ENCODE peak calls at places on chromosomes 1 and 21, in five cellular contexts. One of them, this sample, is unnamed. For H3K9me3 and H3K27me3, the result is how much of the 10 kb centered on the place peaks cover.

GRCh38 chr1:25879675-25880074 is 4.2 kb upstream of the PAQR7 start:
- DNase-seq in upper lobe of right lung: peak
- DNase-seq in cardiac muscle cell: peak
- DNase-seq in endodermal cell: no peak
- DNase-seq in left lung: no peak
- DNase-seq in this sample: peak

GRCh38 chr1:9311029-9311428 is 18.3 kb downstream of the SPSB1 start:
- DNase-seq in upper lobe of right lung: no peak
- DNase-seq in cardiac muscle cell: no peak
- DNase-seq in left lung: no peak
- DNase-seq in endodermal cell: no peak
- DNase-seq in this sample: no peak

GRCh38 chr1:159163609-159164008 is 7.8 kb upstream of the CADM3 start:
- DNase-seq in left lung: no peak
- DNase-seq in upper lobe of right lung: no peak
- DNase-seq in cardiac muscle cell: no peak
- DNase-seq in endodermal cell: peak
- DNase-seq in this sample: no peak

GRCh38 chr1:201226859-201227488 is 36.4 kb downstream of the IGFN1 start:
- DNase-seq in upper lobe of right lung: peak
- DNase-seq in endodermal cell: peak
- DNase-seq in left lung: no peak
- DNase-seq in cardiac muscle cell: no peak
- DNase-seq in this sample: no peak

GRCh38 chr21:21064353-21064752 is 66.1 kb downstream of the NCAM2 start:
- DNase-seq in endodermal cell: no peak
- DNase-seq in left lung: no peak
- DNase-seq in cardiac muscle cell: no peak
- DNase-seq in upper lobe of right lung: no peak
- DNase-seq in this sample: no peak

GRCh38 chr1:45998218-45998617 is 134.2 kb downstream of the PIK3R3 start:
- DNase-seq in cardiac muscle cell: no peak
- DNase-seq in left lung: no peak
- DNase-seq in endodermal cell: no peak
- DNase-seq in upper lobe of right lung: no peak
- DNase-seq in this sample: no peak

GRCh38 chr1:65471901-65472332 is 51.4 kb downstream of the LEPR start:
- DNase-seq in left lung: no peak
- DNase-seq in upper lobe of right lung: no peak
- DNase-seq in cardiac muscle cell: peak
- DNase-seq in endodermal cell: no peak
- DNase-seq in this sample: no peak

GRCh38 chr21:31276663-31277062 is 67.4 kb downstream of the TIAM1 start:
- DNase-seq in cardiac muscle cell: no peak
- DNase-seq in upper lobe of right lung: no peak
- DNase-seq in left lung: no peak
- DNase-seq in endodermal cell: peak
- DNase-seq in this sample: no peak

GRCh38 chr1:198443374-198444233 is 96.9 kb downstream of the ATP6V1G3 start:
- DNase-seq in upper lobe of right lung: no peak
- DNase-seq in left lung: no peak
- DNase-seq in cardiac muscle cell: peak
- DNase-seq in endodermal cell: no peak
- DNase-seq in this sample: no peak

GRCh38 chr1:222054416-222054815 is 312.5 kb upstream of the DUSP10 start:
- DNase-seq in cardiac muscle cell: no peak
- DNase-seq in left lung: no peak
- DNase-seq in upper lobe of right lung: no peak
- DNase-seq in endodermal cell: no peak
- DNase-seq in this sample: no peak

GRCh38 chr1:64516803-64517568 is 47.1 kb downstream of the CACHD1 start:
- DNase-seq in endodermal cell: no peak
- DNase-seq in upper lobe of right lung: no peak
- DNase-seq in cardiac muscle cell: no peak
- DNase-seq in left lung: no peak
- DNase-seq in this sample: no peak

GRCh38 chr21:19987671-19988070 is 1010.5 kb upstream of the NCAM2 start:
- DNase-seq in upper lobe of right lung: no peak
- DNase-seq in endodermal cell: no peak
- DNase-seq in left lung: no peak
- DNase-seq in cardiac muscle cell: no peak
- DNase-seq in this sample: no peak

GRCh38 chr1:28606771-28607170 is 14.7 kb downstream of the RAB42 start:
- DNase-seq in cardiac muscle cell: no peak
- DNase-seq in upper lobe of right lung: no peak
- DNase-seq in left lung: no peak
- DNase-seq in endodermal cell: no peak
- DNase-seq in this sample: no peak

GRCh38 chr1:209881271-209882018 is 53.7 kb downstream of the UTP25 start:
- DNase-seq in endodermal cell: no peak
- DNase-seq in upper lobe of right lung: no peak
- DNase-seq in left lung: no peak
- DNase-seq in cardiac muscle cell: no peak
- DNase-seq in this sample: no peak

GRCh38 chr1:246591504-246591903 is 25.2 kb downstream of the CNST start:
- DNase-seq in cardiac muscle cell: no peak
- DNase-seq in endodermal cell: no peak
- DNase-seq in left lung: no peak
- DNase-seq in upper lobe of right lung: no peak
- DNase-seq in this sample: no peak

GRCh38 chr1:165068716-165069115 is 287.8 kb downstream of the LMX1A start:
- DNase-seq in upper lobe of right lung: no peak
- DNase-seq in left lung: no peak
- DNase-seq in cardiac muscle cell: no peak
- DNase-seq in endodermal cell: peak
- DNase-seq in this sample: no peak

GRCh38 chr1:41122851-41123518 is 101.5 kb upstream of the SLFNL1 start:
- DNase-seq in endodermal cell: peak
- DNase-seq in cardiac muscle cell: peak
- DNase-seq in left lung: no peak
- DNase-seq in upper lobe of right lung: no peak
- DNase-seq in this sample: no peak

GRCh38 chr1:235442788-235443429 is 61.3 kb downstream of the B3GALNT2 start:
- DNase-seq in endodermal cell: no peak
- DNase-seq in cardiac muscle cell: peak
- DNase-seq in left lung: no peak
- DNase-seq in upper lobe of right lung: no peak
- DNase-seq in this sample: no peak

GRCh38 chr1:198253668-198254067 is 96.9 kb downstream of the NEK7 start:
- DNase-seq in endodermal cell: no peak
- DNase-seq in cardiac muscle cell: peak
- DNase-seq in left lung: no peak
- DNase-seq in upper lobe of right lung: no peak
- DNase-seq in this sample: no peak

GRCh38 chr1:78225153-78225552 is 179.4 kb downstream of the GIPC2 start:
- DNase-seq in left lung: no peak
- DNase-seq in endodermal cell: no peak
- DNase-seq in upper lobe of right lung: no peak
- DNase-seq in cardiac muscle cell: no peak
- DNase-seq in this sample: no peak

GRCh38 chr1:152367436-152367835 is 7.6 kb upstream of the FLG2 start:
- DNase-seq in endodermal cell: no peak
- DNase-seq in upper lobe of right lung: no peak
- DNase-seq in left lung: no peak
- DNase-seq in cardiac muscle cell: no peak
- DNase-seq in this sample: no peak
- H3K9me3 ChIP-seq in endodermal cell: half or more
- H3K9me3 ChIP-seq in upper lobe of right lung: under half
- H3K9me3 ChIP-seq in left lung: under half
- H3K9me3 ChIP-seq in cardiac muscle cell: under half
- H3K9me3 ChIP-seq in this sample: under half

GRCh38 chr1:220893701-220894024 is 14.4 kb downstream of the HLX start:
- DNase-seq in left lung: no peak
- DNase-seq in endodermal cell: no peak
- DNase-seq in cardiac muscle cell: no peak
- DNase-seq in upper lobe of right lung: no peak
- DNase-seq in this sample: no peak
- H3K27me3 ChIP-seq in left lung: half or more
- H3K27me3 ChIP-seq in endodermal cell: half or more
- H3K27me3 ChIP-seq in cardiac muscle cell: half or more
- H3K27me3 ChIP-seq in upper lobe of right lung: half or more
- H3K27me3 ChIP-seq in this sample: half or more

GRCh38 chr1:152473887-152474537 is 36.6 kb upstream of the LCE5A start:
- DNase-seq in left lung: no peak
- DNase-seq in endodermal cell: no peak
- DNase-seq in cardiac muscle cell: no peak
- DNase-seq in upper lobe of right lung: no peak
- DNase-seq in this sample: no peak
- H3K9me3 ChIP-seq in left lung: under half
- H3K9me3 ChIP-seq in endodermal cell: under half
- H3K9me3 ChIP-seq in cardiac muscle cell: under half
- H3K9me3 ChIP-seq in upper lobe of right lung: under half
- H3K9me3 ChIP-seq in this sample: under half

GRCh38 chr1:39672551-39672947 is 642 bp upstream of the NT5C1A start:
- DNase-seq in cardiac muscle cell: peak
- DNase-seq in left lung: no peak
- DNase-seq in endodermal cell: peak
- DNase-seq in upper lobe of right lung: no peak
- DNase-seq in this sample: no peak

GRCh38 chr1:39671433-39671792 is 494 bp downstream of the NT5C1A start:
- DNase-seq in endodermal cell: peak
- DNase-seq in upper lobe of right lung: no peak
- DNase-seq in left lung: no peak
- DNase-seq in cardiac muscle cell: no peak
- DNase-seq in this sample: peak

GRCh38 chr1:39670689-39671088 is 1.2 kb downstream of the NT5C1A start:
- DNase-seq in left lung: no peak
- DNase-seq in endodermal cell: no peak
- DNase-seq in cardiac muscle cell: no peak
- DNase-seq in upper lobe of right lung: no peak
- DNase-seq in this sample: no peak

GRCh38 chr1:39673215-39673614 is 1.3 kb upstream of the NT5C1A start:
- DNase-seq in endodermal cell: no peak
- DNase-seq in cardiac muscle cell: no peak
- DNase-seq in left lung: no peak
- DNase-seq in upper lobe of right lung: no peak
- DNase-seq in this sample: no peak

DNA sequence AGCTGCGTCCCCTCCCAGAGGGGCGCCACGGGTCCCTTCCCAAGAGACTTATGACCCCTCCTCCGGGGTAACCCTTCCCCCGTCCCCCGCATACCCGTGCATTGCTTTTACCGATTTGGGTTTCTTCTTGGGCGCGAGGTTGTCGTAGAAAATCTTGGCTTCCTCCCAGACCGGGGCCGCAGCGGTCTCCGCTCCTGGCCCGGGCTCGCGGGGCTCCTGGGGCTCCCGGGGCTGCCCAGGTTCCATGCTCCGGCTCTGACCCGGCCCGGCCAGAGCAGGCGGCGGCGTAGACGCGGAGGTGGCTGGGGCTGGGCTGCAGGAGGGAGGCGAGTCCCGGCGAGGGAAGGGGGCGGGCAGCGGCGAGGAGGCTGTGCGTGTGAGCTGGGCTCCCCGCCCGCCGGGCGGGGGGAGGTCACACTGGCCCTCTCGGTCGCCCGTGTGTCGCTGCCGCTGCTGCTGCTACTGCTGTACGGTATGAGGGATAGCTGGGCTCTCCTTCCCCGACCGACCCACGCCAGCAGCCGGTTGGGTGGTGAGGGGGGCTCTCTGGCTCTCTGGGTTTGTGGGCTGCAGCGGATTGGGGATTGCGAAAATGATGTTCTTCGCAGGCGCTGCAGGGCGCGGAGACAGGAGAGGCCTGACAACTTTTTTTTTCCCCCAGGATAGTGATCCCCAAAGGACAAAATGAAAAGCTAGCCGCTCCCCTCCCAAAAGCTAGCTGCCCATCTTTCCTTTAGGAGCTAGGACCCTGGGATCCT is at the start of gene NT5C1A:
- DNase-seq in upper lobe of right lung: peak
- DNase-seq in left lung: no peak
- DNase-seq in endodermal cell: peak
- DNase-seq in cardiac muscle cell: peak
- DNase-seq in this sample: peak
- H3K27me3 ChIP-seq in upper lobe of right lung: under half
- H3K27me3 ChIP-seq in left lung: under half
- H3K27me3 ChIP-seq in endodermal cell: half or more
- H3K27me3 ChIP-seq in cardiac muscle cell: half or more
- H3K27me3 ChIP-seq in this sample: under half

GRCh38 chr21:44490816-44491215 is 35.5 kb downstream of the LRRC3 start:
- DNase-seq in left lung: no peak
- DNase-seq in endodermal cell: no peak
- DNase-seq in upper lobe of right lung: no peak
- DNase-seq in cardiac muscle cell: no peak
- DNase-seq in this sample: no peak
- H3K9me3 ChIP-seq in left lung: under half
- H3K9me3 ChIP-seq in endodermal cell: half or more
- H3K9me3 ChIP-seq in upper lobe of right lung: under half
- H3K9me3 ChIP-seq in cardiac muscle cell: under half
- H3K9me3 ChIP-seq in this sample: under half

GRCh38 chr21:44371596-44371995 is 18.2 kb downstream of the TRPM2 start:
- DNase-seq in upper lobe of right lung: peak
- DNase-seq in endodermal cell: peak
- DNase-seq in cardiac muscle cell: no peak
- DNase-seq in left lung: no peak
- DNase-seq in this sample: no peak
- H3K27me3 ChIP-seq in upper lobe of right lung: under half
- H3K27me3 ChIP-seq in endodermal cell: under half
- H3K27me3 ChIP-seq in cardiac muscle cell: under half
- H3K27me3 ChIP-seq in left lung: under half
- H3K27me3 ChIP-seq in this sample: under half